ENCODE peak calls at places on chromosomes 13 and 19, in four cellular contexts. One of them, this sample, is unnamed.

GRCh38 chr13:61654501-61654900 is 238.9 kb upstream of the PCDH20 start:
- DNase-seq in A549: no peak
- DNase-seq in endothelial cell of umbilical vein: no peak
- DNase-seq in K562: no peak
- DNase-seq in this sample: no peak

GRCh38 chr13:84684804-84685203 is 802.5 kb upstream of the SLITRK1 start:
- DNase-seq in A549: no peak
- DNase-seq in endothelial cell of umbilical vein: no peak
- DNase-seq in K562: no peak
- DNase-seq in this sample: no peak

GRCh38 chr13:98691360-98691759 is 61.1 kb downstream of the SLC15A1 start:
- DNase-seq in A549: no peak
- DNase-seq in endothelial cell of umbilical vein: no peak
- DNase-seq in K562: no peak
- DNase-seq in this sample: no peak

GRCh38 chr19:680287-681028 is 4.3 kb downstream of the FSTL3 start:
- DNase-seq in A549: peak
- DNase-seq in endothelial cell of umbilical vein: peak
- DNase-seq in K562: peak
- DNase-seq in this sample: peak

GRCh38 chr19:1018932-1019615 is 1.8 kb downstream of the TMEM259 start:
- DNase-seq in A549: no peak
- DNase-seq in endothelial cell of umbilical vein: no peak
- DNase-seq in K562: no peak
- DNase-seq in this sample: no peak

GRCh38 chr19:10339380-10339960 is at the start of gene ICAM3:
- DNase-seq in A549: no peak
- DNase-seq in endothelial cell of umbilical vein: no peak
- DNase-seq in K562: no peak
- DNase-seq in this sample: peak

GRCh38 chr13:100089633-100090032 is 740 bp downstream of the PCCA start:
- DNase-seq in A549: no peak
- DNase-seq in endothelial cell of umbilical vein: peak
- DNase-seq in K562: no peak
- DNase-seq in this sample: peak

GRCh38 chr19:35545001-35545854 is at the start of gene TMEM147:
- DNase-seq in A549: peak
- DNase-seq in endothelial cell of umbilical vein: peak
- DNase-seq in K562: peak
- DNase-seq in this sample: peak

GRCh38 chr19:10551698-10552301 is 8.1 kb downstream of the ATG4D start:
- DNase-seq in A549: no peak
- DNase-seq in endothelial cell of umbilical vein: no peak
- DNase-seq in K562: no peak
- DNase-seq in this sample: peak

GRCh38 chr19:29543381-29543780 is 17.6 kb downstream of the VSTM2B start:
- DNase-seq in A549: no peak
- DNase-seq in endothelial cell of umbilical vein: no peak
- DNase-seq in K562: no peak
- DNase-seq in this sample: no peak

GRCh38 chr19:11404588-11405258 is 14.4 kb downstream of the RGL3 start:
- DNase-seq in A549: no peak
- DNase-seq in endothelial cell of umbilical vein: no peak
- DNase-seq in K562: no peak
- DNase-seq in this sample: no peak

GRCh38 chr19:7701654-7702457 is at the start of gene FCER2:
- DNase-seq in A549: no peak
- DNase-seq in endothelial cell of umbilical vein: no peak
- DNase-seq in K562: no peak
- DNase-seq in this sample: peak

GRCh38 chr13:72544042-72544441 is 183.4 kb downstream of the MZT1 start:
- DNase-seq in A549: no peak
- DNase-seq in endothelial cell of umbilical vein: no peak
- DNase-seq in K562: no peak
- DNase-seq in this sample: no peak

GRCh38 chr19:18173572-18174294 is at the start of gene IFI30:
- DNase-seq in A549: peak
- DNase-seq in endothelial cell of umbilical vein: peak
- DNase-seq in K562: peak
- DNase-seq in this sample: peak

GRCh38 chr19:49272204-49272603 is 52.8 kb downstream of the SLC6A16 start:
- DNase-seq in A549: no peak
- DNase-seq in endothelial cell of umbilical vein: no peak
- DNase-seq in K562: no peak
- DNase-seq in this sample: no peak

GRCh38 chr13:99398916-99399622 is 91.9 kb upstream of the GPR183 start:
- DNase-seq in A549: no peak
- DNase-seq in endothelial cell of umbilical vein: no peak
- DNase-seq in K562: no peak
- DNase-seq in this sample: no peak

GRCh38 chr13:45446181-45446580 is 18.6 kb upstream of the COG3 start:
- DNase-seq in A549: no peak
- DNase-seq in endothelial cell of umbilical vein: no peak
- DNase-seq in K562: no peak
- DNase-seq in this sample: no peak

GRCh38 chr13:50126378-50127016 is 111.3 kb downstream of the KCNRG start:
- DNase-seq in A549: peak
- DNase-seq in endothelial cell of umbilical vein: peak
- DNase-seq in K562: no peak
- DNase-seq in this sample: peak

GRCh38 chr19:1618157-1619093 is 13.2 kb upstream of the UQCR11 start:
- DNase-seq in A549: peak
- DNase-seq in endothelial cell of umbilical vein: no peak
- DNase-seq in K562: peak
- DNase-seq in this sample: peak

GRCh38 chr19:955803-956746 is 28.1 kb upstream of the WDR18 start:
- DNase-seq in A549: no peak
- DNase-seq in endothelial cell of umbilical vein: no peak
- DNase-seq in K562: no peak
- DNase-seq in this sample: no peak

GRCh38 chr19:46704379-46705076 is 12.4 kb downstream of the PRKD2 start:
- DNase-seq in A549: peak
- DNase-seq in endothelial cell of umbilical vein: peak
- DNase-seq in K562: peak
- DNase-seq in this sample: peak

GRCh38 chr19:4922530-4923378 is 13.5 kb downstream of the UHRF1 start:
- DNase-seq in A549: no peak
- DNase-seq in endothelial cell of umbilical vein: no peak
- DNase-seq in K562: no peak
- DNase-seq in this sample: no peak

GRCh38 chr19:29812080-29812880 is 489 bp downstream of the CCNE1 start:
- DNase-seq in A549: no peak
- DNase-seq in endothelial cell of umbilical vein: no peak
- DNase-seq in K562: peak
- DNase-seq in this sample: peak

GRCh38 chr13:25911020-25911419 is 140.8 kb downstream of the SHISA2 start:
- DNase-seq in A549: no peak
- DNase-seq in endothelial cell of umbilical vein: no peak
- DNase-seq in K562: no peak
- DNase-seq in this sample: no peak

GRCh38 chr13:37313383-37313782 is 207.9 kb upstream of the CSNK1A1L start:
- DNase-seq in A549: no peak
- DNase-seq in endothelial cell of umbilical vein: no peak
- DNase-seq in K562: no peak
- DNase-seq in this sample: no peak

GRCh38 chr19:27971869-27972268 is 1241.1 kb downstream of the UQCRFS1 start:
- DNase-seq in A549: no peak
- DNase-seq in endothelial cell of umbilical vein: no peak
- DNase-seq in K562: no peak
- DNase-seq in this sample: no peak

GRCh38 chr19:53780506-53780905 is 43.6 kb downstream of the NLRP12 start:
- DNase-seq in A549: no peak
- DNase-seq in endothelial cell of umbilical vein: no peak
- DNase-seq in K562: no peak
- DNase-seq in this sample: no peak

GRCh38 chr13:98523455-98524102 is 53.3 kb downstream of the STK24 start:
- DNase-seq in A549: no peak
- DNase-seq in endothelial cell of umbilical vein: no peak
- DNase-seq in K562: no peak
- DNase-seq in this sample: peak

GRCh38 chr13:52359534-52359933 is 46.4 kb downstream of the THSD1 start:
- DNase-seq in A549: no peak
- DNase-seq in endothelial cell of umbilical vein: no peak
- DNase-seq in K562: no peak
- DNase-seq in this sample: no peak

DNA sequence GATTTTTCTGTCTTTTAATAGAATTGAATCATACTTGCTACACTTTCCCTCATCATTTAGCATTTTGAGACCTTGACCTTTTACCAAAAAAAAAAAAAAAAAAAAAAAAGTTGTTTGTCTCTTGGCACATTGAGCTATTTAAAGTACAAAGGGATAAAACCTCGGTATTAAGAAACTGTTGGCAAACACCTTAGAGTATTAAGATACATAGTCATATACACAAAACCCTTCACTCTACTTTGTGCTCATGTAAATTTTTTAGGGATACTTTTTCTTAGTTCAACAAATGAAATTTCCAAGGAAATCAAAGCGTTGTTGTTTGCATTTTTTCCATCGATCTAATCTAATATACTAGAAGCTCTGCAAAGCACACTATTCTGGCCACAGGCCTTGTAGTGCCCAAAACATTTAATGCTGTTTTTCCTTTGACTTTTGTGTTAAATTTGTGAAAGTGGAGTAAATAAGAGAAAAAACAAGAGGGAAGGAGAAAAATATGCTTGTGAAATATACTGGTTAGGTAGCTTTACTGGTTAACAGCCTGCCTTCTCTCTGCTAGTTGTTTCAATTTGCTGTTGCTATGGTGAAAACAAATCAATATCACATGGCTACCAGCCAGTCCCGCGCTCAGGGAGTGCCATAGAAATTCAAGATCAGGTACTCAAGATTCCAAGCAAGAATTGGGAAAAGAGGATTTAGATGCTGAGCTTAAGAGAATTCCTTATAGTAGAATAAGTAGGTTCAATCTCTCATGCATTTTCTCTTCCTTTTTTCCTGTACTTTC is 2.6 kb downstream of the MBNL2 start:
- DNase-seq in A549: no peak
- DNase-seq in endothelial cell of umbilical vein: peak
- DNase-seq in K562: peak
- DNase-seq in this sample: no peak
- TF ChIP-seq MAX in A549: no peak
- TF ChIP-seq MAX in endothelial cell of umbilical vein: no peak
- TF ChIP-seq MAX in K562: no peak
- TF ChIP-seq MAX in this sample: no peak

DNA sequence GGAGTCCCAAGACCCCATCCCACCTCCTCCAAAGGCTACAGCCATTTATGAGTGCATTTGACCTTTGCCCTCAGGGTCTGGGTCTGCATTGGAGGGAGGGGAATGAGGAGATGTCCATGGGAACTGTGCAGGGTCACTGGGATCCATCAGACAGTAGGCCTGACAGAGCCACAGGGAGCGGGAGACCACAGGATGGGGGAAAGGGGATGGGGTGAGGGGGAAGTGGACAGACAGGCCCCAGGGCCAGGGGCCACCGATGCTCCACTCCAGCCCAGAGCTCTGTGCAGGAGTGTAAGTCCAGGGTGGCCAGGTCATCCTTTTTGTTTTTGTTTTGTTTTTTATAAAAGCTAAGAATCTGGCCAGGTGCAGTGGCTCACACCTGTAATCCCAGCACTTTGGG is 82.5 kb downstream of the CHST8 start:
- DNase-seq in A549: no peak
- DNase-seq in endothelial cell of umbilical vein: no peak
- DNase-seq in K562: no peak
- DNase-seq in this sample: no peak
- TF ChIP-seq CTCF in A549: no peak
- TF ChIP-seq CTCF in endothelial cell of umbilical vein: no peak
- TF ChIP-seq CTCF in K562: no peak
- TF ChIP-seq CTCF in this sample: no peak

GRCh38 chr19:45391346-45391745 is 13.5 kb downstream of the PPP1R13L start:
- DNase-seq in A549: no peak
- DNase-seq in endothelial cell of umbilical vein: no peak
- DNase-seq in K562: peak
- DNase-seq in this sample: peak

GRCh38 chr19:45395524-45396388 is 9.1 kb downstream of the PPP1R13L start:
- DNase-seq in A549: no peak
- DNase-seq in endothelial cell of umbilical vein: no peak
- DNase-seq in K562: no peak
- DNase-seq in this sample: peak

GRCh38 chr19:45396389-45397260 is 8.2 kb downstream of the PPP1R13L start:
- DNase-seq in A549: no peak
- DNase-seq in endothelial cell of umbilical vein: no peak
- DNase-seq in K562: no peak
- DNase-seq in this sample: no peak

GRCh38 chr19:45391871-45392665 is 12.8 kb downstream of the PPP1R13L start:
- DNase-seq in A549: no peak
- DNase-seq in endothelial cell of umbilical vein: no peak
- DNase-seq in K562: no peak
- DNase-seq in this sample: no peak
- TF ChIP-seq POLR2A in A549: no peak
- TF ChIP-seq POLR2A in endothelial cell of umbilical vein: no peak
- TF ChIP-seq POLR2A in K562: no peak
- TF ChIP-seq POLR2A in this sample: no peak

DNA sequence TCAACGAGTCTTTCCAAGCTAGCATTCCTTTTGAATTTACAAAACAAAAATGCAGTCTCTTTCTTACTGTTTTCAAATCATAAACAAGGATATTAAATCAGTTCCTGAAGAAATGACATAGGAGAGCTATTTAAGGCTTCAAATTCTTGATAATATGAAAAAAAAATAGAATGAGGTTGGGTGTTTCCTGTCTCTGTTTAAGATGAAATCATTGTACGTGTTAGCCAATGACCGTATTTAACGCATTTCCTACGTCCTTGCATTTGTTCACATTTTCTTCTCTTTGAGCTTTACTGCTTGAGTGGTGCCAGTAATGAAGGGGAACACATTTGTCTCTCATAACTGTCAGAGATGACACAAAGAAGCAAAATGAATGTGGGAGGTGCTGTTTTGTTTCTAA is 821.3 kb downstream of the DIAPH3 start:
- DNase-seq in A549: no peak
- DNase-seq in endothelial cell of umbilical vein: peak
- DNase-seq in K562: no peak
- DNase-seq in this sample: no peak
- TF ChIP-seq MAX in A549: no peak
- TF ChIP-seq MAX in endothelial cell of umbilical vein: no peak
- TF ChIP-seq MAX in K562: no peak
- TF ChIP-seq MAX in this sample: no peak

GRCh38 chr13:67643656-67644055 is 413.5 kb upstream of the PCDH9 start:
- DNase-seq in A549: no peak
- DNase-seq in endothelial cell of umbilical vein: no peak
- DNase-seq in K562: no peak
- DNase-seq in this sample: no peak
- TF ChIP-seq CTCF in A549: no peak
- TF ChIP-seq CTCF in endothelial cell of umbilical vein: no peak
- TF ChIP-seq CTCF in K562: no peak
- TF ChIP-seq CTCF in this sample: no peak